ENCODE peak calls at places on chromosomes 16 and 17, in ten cellular contexts. One of them, this sample, is unnamed.

GRCh38 chr16:51155901-51156810 is 5.1 kb upstream of the SALL1 start:
- DNase-seq in transverse colon: no peak
- DNase-seq in upper lobe of right lung: no peak
- DNase-seq in sigmoid colon: no peak
- DNase-seq in CD4-positive, alpha-beta T cell: no peak
- DNase-seq in AG04450: no peak
- DNase-seq in kidney: no peak
- DNase-seq in H9: no peak
- DNase-seq in thoracic aorta: no peak
- DNase-seq in dorsolateral prefrontal cortex: no peak
- DNase-seq in this sample: no peak

GRCh38 chr17:28112199-28112995 is 69.9 kb downstream of the NLK start:
- DNase-seq in sigmoid colon: no peak
- DNase-seq in H9: no peak
- DNase-seq in AG04450: no peak
- DNase-seq in dorsolateral prefrontal cortex: no peak
- DNase-seq in thoracic aorta: no peak
- DNase-seq in kidney: no peak
- DNase-seq in CD4-positive, alpha-beta T cell: no peak
- DNase-seq in transverse colon: peak; percentile 15
- DNase-seq in upper lobe of right lung: no peak
- DNase-seq in this sample: no peak

GRCh38 chr17:80831481-80831880 is 160.2 kb upstream of the CHMP6 start:
- DNase-seq in thoracic aorta: no peak
- DNase-seq in AG04450: no peak
- DNase-seq in kidney: no peak
- DNase-seq in CD4-positive, alpha-beta T cell: no peak
- DNase-seq in dorsolateral prefrontal cortex: no peak
- DNase-seq in upper lobe of right lung: no peak
- DNase-seq in transverse colon: no peak
- DNase-seq in sigmoid colon: peak; percentile 56
- DNase-seq in H9: no peak
- DNase-seq in this sample: no peak

GRCh38 chr16:47063011-47063724 is 80.6 kb downstream of the NETO2 start:
- DNase-seq in AG04450: no peak
- DNase-seq in kidney: no peak
- DNase-seq in transverse colon: no peak
- DNase-seq in dorsolateral prefrontal cortex: no peak
- DNase-seq in H9: peak; percentile 8
- DNase-seq in CD4-positive, alpha-beta T cell: no peak
- DNase-seq in upper lobe of right lung: peak; percentile 36
- DNase-seq in sigmoid colon: peak; percentile 28
- DNase-seq in thoracic aorta: no peak
- DNase-seq in this sample: no peak

GRCh38 chr16:83095926-83096692 is 469.3 kb downstream of the CDH13 start:
- DNase-seq in kidney: no peak
- DNase-seq in H9: no peak
- DNase-seq in upper lobe of right lung: no peak
- DNase-seq in transverse colon: no peak
- DNase-seq in AG04450: no peak
- DNase-seq in CD4-positive, alpha-beta T cell: no peak
- DNase-seq in thoracic aorta: no peak
- DNase-seq in sigmoid colon: no peak
- DNase-seq in dorsolateral prefrontal cortex: no peak
- DNase-seq in this sample: peak; percentile 36

GRCh38 chr16:77220427-77220826 is 21.2 kb downstream of the SYCE1L start:
- DNase-seq in CD4-positive, alpha-beta T cell: no peak
- DNase-seq in H9: no peak
- DNase-seq in thoracic aorta: no peak
- DNase-seq in kidney: no peak
- DNase-seq in transverse colon: no peak
- DNase-seq in dorsolateral prefrontal cortex: no peak
- DNase-seq in sigmoid colon: no peak
- DNase-seq in AG04450: no peak
- DNase-seq in upper lobe of right lung: no peak
- DNase-seq in this sample: no peak

GRCh38 chr17:48590603-48591161 is 641 bp upstream of the HOXB3 start:
- DNase-seq in kidney: no peak
- DNase-seq in transverse colon: no peak
- DNase-seq in sigmoid colon: no peak
- DNase-seq in CD4-positive, alpha-beta T cell: no peak
- DNase-seq in AG04450: no peak
- DNase-seq in H9: no peak
- DNase-seq in dorsolateral prefrontal cortex: no peak
- DNase-seq in thoracic aorta: no peak
- DNase-seq in upper lobe of right lung: no peak
- DNase-seq in this sample: no peak

GRCh38 chr16:58047557-58048348 is 22.2 kb downstream of the MMP15 start:
- DNase-seq in dorsolateral prefrontal cortex: no peak
- DNase-seq in sigmoid colon: no peak
- DNase-seq in AG04450: no peak
- DNase-seq in upper lobe of right lung: no peak
- DNase-seq in H9: peak; percentile 61
- DNase-seq in CD4-positive, alpha-beta T cell: no peak
- DNase-seq in kidney: peak; percentile 57
- DNase-seq in transverse colon: no peak
- DNase-seq in thoracic aorta: no peak
- DNase-seq in this sample: no peak

GRCh38 chr16:733382-734207 is 6.7 kb downstream of the HAGHL start:
- DNase-seq in AG04450: no peak
- DNase-seq in H9: no peak
- DNase-seq in transverse colon: no peak
- DNase-seq in CD4-positive, alpha-beta T cell: peak; percentile 40
- DNase-seq in kidney: peak; percentile 73
- DNase-seq in thoracic aorta: no peak
- DNase-seq in sigmoid colon: peak; percentile 61
- DNase-seq in dorsolateral prefrontal cortex: peak; percentile 46
- DNase-seq in upper lobe of right lung: no peak
- DNase-seq in this sample: no peak

GRCh38 chr16:735982-736453 is 4.8 kb downstream of the CIAO3 start:
- DNase-seq in kidney: no peak
- DNase-seq in upper lobe of right lung: no peak
- DNase-seq in thoracic aorta: no peak
- DNase-seq in transverse colon: no peak
- DNase-seq in dorsolateral prefrontal cortex: no peak
- DNase-seq in H9: no peak
- DNase-seq in CD4-positive, alpha-beta T cell: no peak
- DNase-seq in AG04450: no peak
- DNase-seq in sigmoid colon: no peak
- DNase-seq in this sample: no peak

GRCh38 chr16:734208-734980 is 6.4 kb downstream of the CIAO3 start:
- DNase-seq in upper lobe of right lung: no peak
- DNase-seq in dorsolateral prefrontal cortex: peak; percentile 61
- DNase-seq in sigmoid colon: peak; percentile 59
- DNase-seq in AG04450: no peak
- DNase-seq in thoracic aorta: no peak
- DNase-seq in transverse colon: no peak
- DNase-seq in kidney: no peak
- DNase-seq in H9: peak; percentile 27
- DNase-seq in CD4-positive, alpha-beta T cell: no peak
- DNase-seq in this sample: no peak

GRCh38 chr16:736936-737481 is 3.8 kb downstream of the CIAO3 start:
- DNase-seq in AG04450: no peak
- DNase-seq in kidney: no peak
- DNase-seq in H9: no peak
- DNase-seq in upper lobe of right lung: no peak
- DNase-seq in CD4-positive, alpha-beta T cell: no peak
- DNase-seq in transverse colon: no peak
- DNase-seq in dorsolateral prefrontal cortex: no peak
- DNase-seq in sigmoid colon: no peak
- DNase-seq in thoracic aorta: no peak
- DNase-seq in this sample: no peak

DNA sequence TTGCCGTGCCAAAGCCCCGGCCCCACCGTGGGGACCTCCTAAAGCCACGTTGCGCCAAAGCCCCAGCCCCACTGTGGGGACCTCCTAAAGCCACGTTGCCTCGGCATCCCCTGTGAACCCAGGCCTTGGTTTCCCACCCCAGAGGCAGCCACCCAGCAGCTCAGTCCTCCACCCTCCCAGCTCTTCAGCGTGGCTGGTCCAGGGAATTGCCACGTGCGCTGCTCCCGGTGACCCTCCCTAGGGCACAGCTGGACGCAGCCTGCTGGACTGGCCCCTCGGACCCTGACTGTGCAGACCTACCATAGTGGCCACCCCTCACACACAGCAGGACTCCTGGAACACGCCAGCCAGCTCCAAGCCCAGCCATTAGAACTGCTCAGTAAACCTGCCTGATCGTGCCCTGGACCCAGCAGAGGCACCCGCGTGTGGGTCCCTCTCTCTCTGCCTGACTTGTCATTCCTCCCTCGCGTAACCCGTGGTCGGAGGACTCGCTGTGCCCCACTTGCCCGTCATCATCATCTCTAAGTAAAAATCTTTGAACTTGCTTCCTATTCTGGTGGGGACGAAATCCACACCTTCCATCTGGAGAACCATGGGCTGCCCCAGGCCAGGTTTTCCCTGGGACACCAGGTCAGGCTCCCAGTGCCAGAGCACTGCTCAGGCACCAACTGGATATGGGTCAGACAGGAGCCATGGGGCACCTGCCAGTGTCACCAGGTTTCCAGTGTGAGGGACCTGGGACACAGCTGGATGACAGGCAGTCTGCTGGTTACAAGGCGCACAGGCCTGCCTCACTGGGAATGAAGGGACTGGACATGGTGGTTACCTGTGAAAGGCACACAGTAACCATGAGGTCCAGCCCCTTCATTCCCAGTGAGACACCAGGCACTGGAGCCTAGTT is 5.6 kb downstream of the CIAO3 start:
- DNase-seq in sigmoid colon: no peak
- DNase-seq in thoracic aorta: no peak
- DNase-seq in dorsolateral prefrontal cortex: peak; percentile 34
- DNase-seq in kidney: no peak
- DNase-seq in CD4-positive, alpha-beta T cell: no peak
- DNase-seq in AG04450: no peak
- DNase-seq in transverse colon: no peak
- DNase-seq in upper lobe of right lung: no peak
- DNase-seq in H9: no peak
- DNase-seq in this sample: no peak
- TF ChIP-seq CTCF in sigmoid colon: no peak
- TF ChIP-seq CTCF in thoracic aorta: no peak
- TF ChIP-seq CTCF in dorsolateral prefrontal cortex: no peak
- TF ChIP-seq CTCF in kidney: no peak
- TF ChIP-seq CTCF in CD4-positive, alpha-beta T cell: no peak
- TF ChIP-seq CTCF in AG04450: no peak
- TF ChIP-seq CTCF in transverse colon: no peak
- TF ChIP-seq CTCF in upper lobe of right lung: no peak
- TF ChIP-seq CTCF in H9: no peak
- TF ChIP-seq CTCF in this sample: no peak

DNA sequence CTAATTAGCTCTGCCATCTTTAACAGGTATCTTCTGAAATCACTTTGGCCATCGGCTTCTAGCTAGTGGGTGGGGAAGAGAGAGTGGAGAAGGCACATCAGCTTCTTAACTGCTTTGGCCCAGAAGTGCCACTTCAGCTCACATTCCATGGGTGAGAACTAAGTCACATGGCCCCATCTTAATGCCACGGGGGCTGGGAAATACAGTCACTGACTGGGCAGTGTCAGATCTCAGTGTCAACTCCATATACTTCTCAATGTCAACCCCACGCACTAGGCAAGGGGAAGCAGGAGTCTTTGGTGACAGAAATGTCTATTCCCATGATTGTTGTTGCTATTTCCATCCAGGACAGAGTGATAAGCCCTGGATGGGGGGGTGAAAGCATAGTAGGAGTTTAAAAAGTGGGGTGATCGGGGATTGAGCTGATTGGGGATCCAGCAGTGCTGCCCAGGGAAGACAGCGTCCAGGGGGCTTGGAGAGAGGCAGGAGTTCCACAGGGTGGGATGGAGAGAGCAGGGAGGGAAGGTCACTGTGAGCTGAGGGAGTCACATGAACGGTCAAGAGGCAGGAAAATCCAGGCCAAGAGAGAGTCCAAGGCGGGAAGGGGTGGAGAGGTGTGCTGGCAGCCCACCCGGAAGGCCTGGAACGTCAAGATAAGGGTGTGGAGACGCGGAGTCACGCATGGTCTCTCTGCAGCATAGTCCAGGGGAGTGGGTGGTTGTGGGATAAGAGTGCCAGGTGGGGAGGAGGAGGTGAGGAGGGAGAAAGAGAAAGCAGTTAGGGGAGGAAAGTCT is 29.2 kb downstream of the CCR7 start:
- DNase-seq in H9: no peak
- DNase-seq in sigmoid colon: peak; percentile 71
- DNase-seq in kidney: peak; percentile 52
- DNase-seq in thoracic aorta: no peak
- DNase-seq in AG04450: no peak
- DNase-seq in dorsolateral prefrontal cortex: no peak
- DNase-seq in transverse colon: no peak
- DNase-seq in CD4-positive, alpha-beta T cell: no peak
- DNase-seq in upper lobe of right lung: peak; percentile 73
- DNase-seq in this sample: no peak
- H3K27ac ChIP-seq in H9: no peak overlapping the region
- H3K27ac ChIP-seq in sigmoid colon: peak overlapping the region; percentile 84
- H3K27ac ChIP-seq in kidney: peak overlapping the region; percentile 60
- H3K27ac ChIP-seq in thoracic aorta: peak overlapping the region; percentile 29
- H3K27ac ChIP-seq in AG04450: peak overlapping the region; percentile 47
- H3K27ac ChIP-seq in dorsolateral prefrontal cortex: peak overlapping the region; percentile 70
- H3K27ac ChIP-seq in transverse colon: peak overlapping the region; percentile 31
- H3K27ac ChIP-seq in CD4-positive, alpha-beta T cell: no peak overlapping the region
- H3K27ac ChIP-seq in upper lobe of right lung: peak overlapping the region; percentile 86
- H3K27ac ChIP-seq in this sample: peak overlapping the region; percentile 78

GRCh38 chr16:87421369-87421912 is 29.3 kb downstream of the MAP1LC3B start:
- DNase-seq in kidney: no peak
- DNase-seq in AG04450: no peak
- DNase-seq in H9: no peak
- DNase-seq in sigmoid colon: no peak
- DNase-seq in dorsolateral prefrontal cortex: no peak
- DNase-seq in upper lobe of right lung: no peak
- DNase-seq in transverse colon: no peak
- DNase-seq in thoracic aorta: no peak
- DNase-seq in CD4-positive, alpha-beta T cell: no peak
- DNase-seq in this sample: no peak

GRCh38 chr16:87419971-87420370 is 27.8 kb downstream of the MAP1LC3B start:
- DNase-seq in sigmoid colon: peak; percentile 50
- DNase-seq in kidney: no peak
- DNase-seq in transverse colon: no peak
- DNase-seq in thoracic aorta: no peak
- DNase-seq in AG04450: no peak
- DNase-seq in CD4-positive, alpha-beta T cell: no peak
- DNase-seq in H9: no peak
- DNase-seq in dorsolateral prefrontal cortex: no peak
- DNase-seq in upper lobe of right lung: no peak
- DNase-seq in this sample: no peak

GRCh38 chr16:87418644-87419043 is 26.5 kb downstream of the MAP1LC3B start:
- DNase-seq in kidney: no peak
- DNase-seq in sigmoid colon: no peak
- DNase-seq in transverse colon: no peak
- DNase-seq in H9: no peak
- DNase-seq in dorsolateral prefrontal cortex: no peak
- DNase-seq in CD4-positive, alpha-beta T cell: no peak
- DNase-seq in AG04450: no peak
- DNase-seq in thoracic aorta: no peak
- DNase-seq in upper lobe of right lung: no peak
- DNase-seq in this sample: no peak

GRCh38 chr16:87422106-87422505 is 30.0 kb downstream of the MAP1LC3B start:
- DNase-seq in transverse colon: no peak
- DNase-seq in kidney: no peak
- DNase-seq in sigmoid colon: peak; percentile 27
- DNase-seq in dorsolateral prefrontal cortex: no peak
- DNase-seq in thoracic aorta: no peak
- DNase-seq in CD4-positive, alpha-beta T cell: no peak
- DNase-seq in upper lobe of right lung: no peak
- DNase-seq in AG04450: no peak
- DNase-seq in H9: no peak
- DNase-seq in this sample: no peak

DNA sequence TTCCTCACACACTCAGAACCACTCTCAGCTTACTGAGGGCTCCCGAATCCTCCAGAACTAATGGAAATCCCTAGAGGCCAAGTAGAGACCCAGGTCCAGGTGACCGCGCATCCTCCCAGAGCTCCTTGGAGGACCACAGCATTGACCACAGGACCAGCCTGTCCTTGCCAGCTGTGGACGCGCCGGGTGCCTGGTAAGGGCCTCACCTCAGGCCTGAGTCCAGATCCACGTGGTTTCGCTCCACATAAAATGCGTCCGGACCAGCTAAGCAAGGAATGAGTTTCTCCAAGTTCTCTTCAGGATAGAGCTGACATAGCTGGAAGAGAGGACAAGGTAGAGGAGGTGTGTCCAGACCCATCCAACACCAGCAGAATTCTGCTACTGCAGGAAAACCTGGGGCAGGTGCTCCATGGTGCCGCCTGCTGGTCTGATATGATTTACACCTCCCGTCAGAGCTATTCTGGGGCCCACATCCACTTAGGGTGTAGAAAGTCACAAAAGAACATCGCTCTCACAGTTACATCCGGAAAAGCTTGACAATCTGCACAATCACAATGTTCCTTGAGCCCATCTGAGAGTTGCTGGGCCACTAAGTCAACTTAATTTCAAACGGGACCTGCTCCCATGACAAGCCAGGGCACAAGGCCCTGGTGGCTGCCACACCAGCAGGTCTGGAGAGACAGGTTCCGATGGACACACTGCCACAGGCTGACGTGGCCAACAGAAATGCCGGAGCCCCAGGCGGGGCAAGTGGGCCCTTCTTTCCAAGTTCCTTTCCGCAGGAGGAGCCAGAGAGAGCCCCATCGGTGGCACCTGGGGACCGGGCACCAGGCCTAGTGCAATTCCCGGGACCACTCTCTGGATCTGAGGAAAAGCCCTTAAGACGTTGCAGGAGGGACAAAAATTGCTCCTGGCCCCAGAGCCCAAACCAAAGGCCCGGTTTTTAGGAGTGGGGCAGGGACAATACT is 28.5 kb downstream of the MAP1LC3B start:
- DNase-seq in dorsolateral prefrontal cortex: no peak
- DNase-seq in CD4-positive, alpha-beta T cell: no peak
- DNase-seq in H9: no peak
- DNase-seq in sigmoid colon: peak; percentile 55
- DNase-seq in upper lobe of right lung: no peak
- DNase-seq in thoracic aorta: no peak
- DNase-seq in AG04450: no peak
- DNase-seq in kidney: no peak
- DNase-seq in transverse colon: no peak
- DNase-seq in this sample: no peak
- TF ChIP-seq CTCF in dorsolateral prefrontal cortex: no peak
- TF ChIP-seq CTCF in CD4-positive, alpha-beta T cell: no peak
- TF ChIP-seq CTCF in H9: peak; percentile 62
- TF ChIP-seq CTCF in sigmoid colon: no peak
- TF ChIP-seq CTCF in upper lobe of right lung: peak; percentile 5
- TF ChIP-seq CTCF in thoracic aorta: no peak
- TF ChIP-seq CTCF in AG04450: no peak
- TF ChIP-seq CTCF in kidney: no peak
- TF ChIP-seq CTCF in transverse colon: peak; percentile 25
- TF ChIP-seq CTCF in this sample: no peak

DNA sequence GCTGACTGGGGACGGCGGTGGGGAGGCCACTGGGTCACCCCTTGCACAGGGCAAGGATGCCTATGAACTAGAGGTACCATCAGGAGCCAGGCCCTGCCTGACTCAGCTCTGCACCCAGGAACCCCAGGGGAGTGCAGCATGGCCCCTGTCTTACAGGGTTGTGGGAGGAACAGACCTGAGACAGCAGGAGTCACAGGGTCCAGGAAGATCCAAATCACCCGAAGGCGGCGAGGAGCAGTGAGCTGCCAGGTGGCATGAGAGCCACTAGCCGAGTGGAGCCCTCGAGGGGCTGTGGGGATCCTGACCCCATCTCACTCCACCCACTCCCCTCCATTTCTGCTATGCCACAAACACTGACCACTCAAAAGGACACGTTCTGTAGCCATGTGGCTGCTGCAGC is 30.8 kb downstream of the PLD6 start:
- DNase-seq in upper lobe of right lung: no peak
- DNase-seq in transverse colon: no peak
- DNase-seq in CD4-positive, alpha-beta T cell: no peak
- DNase-seq in kidney: peak; percentile 40
- DNase-seq in dorsolateral prefrontal cortex: no peak
- DNase-seq in thoracic aorta: no peak
- DNase-seq in sigmoid colon: no peak
- DNase-seq in AG04450: no peak
- DNase-seq in H9: no peak
- DNase-seq in this sample: no peak
- H3K27ac ChIP-seq in upper lobe of right lung: no peak overlapping the region
- H3K27ac ChIP-seq in transverse colon: no peak overlapping the region
- H3K27ac ChIP-seq in CD4-positive, alpha-beta T cell: peak overlapping the region; percentile 60
- H3K27ac ChIP-seq in kidney: no peak overlapping the region
- H3K27ac ChIP-seq in dorsolateral prefrontal cortex: no peak overlapping the region
- H3K27ac ChIP-seq in thoracic aorta: no peak overlapping the region
- H3K27ac ChIP-seq in sigmoid colon: no peak overlapping the region
- H3K27ac ChIP-seq in AG04450: no peak overlapping the region
- H3K27ac ChIP-seq in H9: no peak overlapping the region
- H3K27ac ChIP-seq in this sample: peak overlapping the region; percentile 88